ENCODE peak calls at places on chromosomes 12 and 14, in four cellular contexts. P is GM12878, M is K562, N is H1. A is an unnamed sample.

GRCh38 chr14:68012861-68013260 is 193.3 kb downstream of the RAD51B start:
- DNase-seq in P (no peak), M (no peak), N (no peak), A (no peak)

GRCh38 chr14:101288436-101289229 is 272.7 kb upstream of the DIO3 start:
- DNase-seq in P (no peak), M (no peak), N (no peak), A (peak)

GRCh38 chr12:70798016-70798768 is 122.3 kb downstream of the PTPRR start:
- DNase-seq in N (no peak), M (no peak), P (no peak), A (no peak)

GRCh38 chr12:127260531-127260930 is 1006.4 kb upstream of the TMEM132C start:
- DNase-seq in P (no peak), N (no peak), M (no peak), A (no peak)

GRCh38 chr12:22738945-22739344 is 114.0 kb downstream of the ETNK1 start:
- DNase-seq in P (no peak), M (no peak), N (no peak), A (no peak)

GRCh38 chr12:125418902-125419564 is 353.8 kb downstream of the AACS start:
- DNase-seq in N (no peak), M (no peak), P (peak), A (no peak)

GRCh38 chr12:113333877-113334785 is 778 bp downstream of the SLC8B1 start:
- DNase-seq in M (peak), P (no peak), N (no peak), A (no peak)

GRCh38 chr14:50964683-50965390 is 20.6 kb upstream of the PYGL start:
- DNase-seq in M (no peak), P (no peak), N (no peak), A (peak)

GRCh38 chr12:120994589-120995337 is 16.4 kb downstream of the HNF1A start:
- DNase-seq in M (no peak), P (no peak), N (no peak), A (no peak)

GRCh38 chr12:388547-389137 is 478 bp downstream of the KDM5A start:
- DNase-seq in N (no peak), P (no peak), M (peak), A (no peak)

GRCh38 chr12:56818629-56819028 is 55.5 kb downstream of the HSD17B6 start:
- DNase-seq in M (no peak), N (no peak), P (no peak), A (no peak)

GRCh38 chr14:83172363-83172762 is 1638.7 kb upstream of the SEL1L start:
- DNase-seq in M (no peak), N (no peak), P (no peak), A (peak)

GRCh38 chr14:83779266-83779665 is 1750.7 kb upstream of the FLRT2 start:
- DNase-seq in N (no peak), M (no peak), P (no peak), A (no peak)

GRCh38 chr14:66038214-66038977 is 447.8 kb upstream of the CCDC196 start:
- DNase-seq in P (no peak), N (no peak), M (no peak), A (peak)

GRCh38 chr14:82511399-82511798 is 977.7 kb upstream of the SEL1L start:
- DNase-seq in M (no peak), P (no peak), N (no peak), A (no peak)

GRCh38 chr12:75135021-75135420 is 74.6 kb downstream of the KCNC2 start:
- DNase-seq in M (no peak), P (no peak), N (no peak), A (no peak)

GRCh38 chr14:30227871-30228270 is 300.2 kb upstream of the PRKD1 start:
- DNase-seq in M (no peak), N (no peak), P (no peak), A (no peak)

GRCh38 chr12:126551882-126552281 is 1486.6 kb downstream of the AACS start:
- DNase-seq in N (no peak), P (no peak), M (no peak), A (no peak)

GRCh38 chr14:58812050-58812690 is 174.4 kb downstream of the DACT1 start:
- DNase-seq in M (no peak), P (no peak), N (no peak), A (no peak)
- TF ChIP-seq YY1 in M (no peak), P (no peak), N (no peak), A (no peak)

GRCh38 chr14:92511472-92512247 is 1.9 kb upstream of the RIN3 start:
- DNase-seq in N (no peak), P (no peak), M (no peak), A (no peak)

GRCh38 chr14:92513966-92514843 is 624 bp downstream of the RIN3 start:
- DNase-seq in P (no peak), M (no peak), N (peak), A (peak)

GRCh38 chr14:92513204-92513965 is at the start of gene RIN3:
- DNase-seq in M (no peak), N (peak), P (no peak), A (peak)

GRCh38 chr14:92512807-92513203 is 776 bp upstream of the RIN3 start:
- DNase-seq in N (no peak), M (no peak), P (no peak), A (no peak)

DNA sequence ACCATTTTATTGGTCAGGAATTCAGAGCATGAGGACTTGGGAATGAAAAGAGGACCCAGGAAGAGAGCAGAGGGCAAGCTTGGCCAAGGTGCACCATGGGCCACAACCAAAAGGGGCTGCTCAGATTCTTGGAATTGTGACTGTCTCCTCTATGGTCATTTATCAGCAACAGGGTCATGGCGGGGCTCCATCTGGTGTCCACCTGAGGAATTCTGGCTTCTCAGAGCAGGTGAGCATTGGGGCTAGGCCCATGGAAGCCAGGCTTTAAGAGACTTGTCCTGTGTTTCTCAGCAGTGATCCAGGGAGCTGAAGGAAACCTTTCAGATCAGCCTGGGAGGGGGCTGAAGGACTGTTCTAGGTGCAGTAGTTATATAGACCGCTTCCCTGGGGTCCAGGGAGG is 2.6 kb upstream of the RIN3 start:
- DNase-seq in M (peak), N (no peak), P (no peak), A (peak)
- TF ChIP-seq TAF1 in M (no peak), N (no peak), P (no peak), A (no peak)

GRCh38 chr14:96170961-96171592 is 33.6 kb upstream of the BDKRB2 start:
- DNase-seq in P (no peak), N (no peak), M (no peak), A (no peak)
- TF ChIP-seq YY1 in P (no peak), N (no peak), M (no peak), A (no peak)

GRCh38 chr14:91374287-91374880 is 43.2 kb downstream of the CCDC88C start:
- DNase-seq in M (no peak), P (no peak), N (no peak), A (no peak)
- TF ChIP-seq TAF1 in M (no peak), P (no peak), N (no peak), A (no peak)